ENCODE peak calls at places on chromosomes 6 and 20, in four cellular contexts. One of them, this sample, is unnamed. For H3K27me3, the result is how much of the 10 kb centered on the place peaks cover.

GRCh38 chr6:108549741-108550140 is 11.0 kb upstream of the FOXO3 start:
- DNase-seq in dorsolateral prefrontal cortex: no peak
- DNase-seq in tibial nerve: no peak
- DNase-seq in psoas muscle: no peak
- DNase-seq in this sample: no peak

GRCh38 chr20:53900380-53900999 is 169.9 kb downstream of the BCAS1 start:
- DNase-seq in tibial nerve: no peak
- DNase-seq in dorsolateral prefrontal cortex: no peak
- DNase-seq in psoas muscle: no peak
- DNase-seq in this sample: no peak

GRCh38 chr20:6708010-6708409 is 59.5 kb upstream of the BMP2 start:
- DNase-seq in psoas muscle: no peak
- DNase-seq in dorsolateral prefrontal cortex: no peak
- DNase-seq in tibial nerve: peak
- DNase-seq in this sample: no peak

GRCh38 chr6:104017410-104018381 is 842.0 kb downstream of the HACE1 start:
- DNase-seq in tibial nerve: no peak
- DNase-seq in psoas muscle: no peak
- DNase-seq in dorsolateral prefrontal cortex: no peak
- DNase-seq in this sample: no peak

GRCh38 chr20:18316166-18316565 is 27.8 kb downstream of the ZNF133 start:
- DNase-seq in dorsolateral prefrontal cortex: no peak
- DNase-seq in psoas muscle: no peak
- DNase-seq in tibial nerve: no peak
- DNase-seq in this sample: no peak

GRCh38 chr20:5621305-5621704 is 128.9 kb upstream of the SHLD1 start:
- DNase-seq in tibial nerve: no peak
- DNase-seq in dorsolateral prefrontal cortex: no peak
- DNase-seq in psoas muscle: no peak
- DNase-seq in this sample: no peak

GRCh38 chr6:23282243-23283021 is 713.1 kb downstream of the HDGFL1 start:
- DNase-seq in psoas muscle: no peak
- DNase-seq in dorsolateral prefrontal cortex: no peak
- DNase-seq in tibial nerve: no peak
- DNase-seq in this sample: no peak

GRCh38 chr6:31190488-31190887 is 20.0 kb upstream of the POU5F1 start:
- DNase-seq in tibial nerve: no peak
- DNase-seq in dorsolateral prefrontal cortex: no peak
- DNase-seq in psoas muscle: no peak
- DNase-seq in this sample: no peak

GRCh38 chr6:31901953-31902643 is at the start of gene ZBTB12:
- DNase-seq in tibial nerve: peak
- DNase-seq in psoas muscle: peak
- DNase-seq in dorsolateral prefrontal cortex: peak
- DNase-seq in this sample: peak

GRCh38 chr20:53298900-53299299 is 294.7 kb downstream of the ZNF217 start:
- DNase-seq in tibial nerve: no peak
- DNase-seq in psoas muscle: no peak
- DNase-seq in dorsolateral prefrontal cortex: no peak
- DNase-seq in this sample: no peak

GRCh38 chr6:91299544-91300491 is 712.9 kb upstream of the MAP3K7 start:
- DNase-seq in psoas muscle: peak
- DNase-seq in tibial nerve: peak
- DNase-seq in dorsolateral prefrontal cortex: no peak
- DNase-seq in this sample: peak

GRCh38 chr6:82570083-82570482 is 206.5 kb downstream of the TPBG start:
- DNase-seq in psoas muscle: no peak
- DNase-seq in tibial nerve: no peak
- DNase-seq in dorsolateral prefrontal cortex: no peak
- DNase-seq in this sample: no peak

GRCh38 chr6:164396071-164397047 is 913.0 kb downstream of the C6orf118 start:
- DNase-seq in psoas muscle: no peak
- DNase-seq in tibial nerve: no peak
- DNase-seq in dorsolateral prefrontal cortex: peak
- DNase-seq in this sample: no peak

GRCh38 chr6:33620584-33621395 is at the start of gene ITPR3:
- DNase-seq in psoas muscle: peak
- DNase-seq in tibial nerve: no peak
- DNase-seq in dorsolateral prefrontal cortex: no peak
- DNase-seq in this sample: peak

GRCh38 chr20:17749979-17750721 is 50.4 kb downstream of the BANF2 start:
- DNase-seq in dorsolateral prefrontal cortex: no peak
- DNase-seq in psoas muscle: peak
- DNase-seq in tibial nerve: no peak
- DNase-seq in this sample: no peak

GRCh38 chr20:45905505-45906079 is 6.4 kb downstream of the PLTP start:
- DNase-seq in psoas muscle: no peak
- DNase-seq in dorsolateral prefrontal cortex: no peak
- DNase-seq in tibial nerve: no peak
- DNase-seq in this sample: no peak

GRCh38 chr6:43129434-43130194 is 41.5 kb upstream of the SRF start:
- DNase-seq in psoas muscle: no peak
- DNase-seq in tibial nerve: no peak
- DNase-seq in dorsolateral prefrontal cortex: no peak
- DNase-seq in this sample: peak

GRCh38 chr20:50111120-50111828 is 1.7 kb downstream of the UBE2V1 start:
- DNase-seq in tibial nerve: no peak
- DNase-seq in psoas muscle: no peak
- DNase-seq in dorsolateral prefrontal cortex: no peak
- DNase-seq in this sample: no peak

GRCh38 chr20:16004108-16004854 is 569.0 kb downstream of the KIF16B start:
- DNase-seq in dorsolateral prefrontal cortex: peak
- DNase-seq in psoas muscle: no peak
- DNase-seq in tibial nerve: no peak
- DNase-seq in this sample: no peak

GRCh38 chr6:57432162-57432561 is 114.7 kb downstream of the PRIM2 start:
- DNase-seq in psoas muscle: no peak
- DNase-seq in tibial nerve: no peak
- DNase-seq in dorsolateral prefrontal cortex: no peak
- DNase-seq in this sample: no peak

DNA sequence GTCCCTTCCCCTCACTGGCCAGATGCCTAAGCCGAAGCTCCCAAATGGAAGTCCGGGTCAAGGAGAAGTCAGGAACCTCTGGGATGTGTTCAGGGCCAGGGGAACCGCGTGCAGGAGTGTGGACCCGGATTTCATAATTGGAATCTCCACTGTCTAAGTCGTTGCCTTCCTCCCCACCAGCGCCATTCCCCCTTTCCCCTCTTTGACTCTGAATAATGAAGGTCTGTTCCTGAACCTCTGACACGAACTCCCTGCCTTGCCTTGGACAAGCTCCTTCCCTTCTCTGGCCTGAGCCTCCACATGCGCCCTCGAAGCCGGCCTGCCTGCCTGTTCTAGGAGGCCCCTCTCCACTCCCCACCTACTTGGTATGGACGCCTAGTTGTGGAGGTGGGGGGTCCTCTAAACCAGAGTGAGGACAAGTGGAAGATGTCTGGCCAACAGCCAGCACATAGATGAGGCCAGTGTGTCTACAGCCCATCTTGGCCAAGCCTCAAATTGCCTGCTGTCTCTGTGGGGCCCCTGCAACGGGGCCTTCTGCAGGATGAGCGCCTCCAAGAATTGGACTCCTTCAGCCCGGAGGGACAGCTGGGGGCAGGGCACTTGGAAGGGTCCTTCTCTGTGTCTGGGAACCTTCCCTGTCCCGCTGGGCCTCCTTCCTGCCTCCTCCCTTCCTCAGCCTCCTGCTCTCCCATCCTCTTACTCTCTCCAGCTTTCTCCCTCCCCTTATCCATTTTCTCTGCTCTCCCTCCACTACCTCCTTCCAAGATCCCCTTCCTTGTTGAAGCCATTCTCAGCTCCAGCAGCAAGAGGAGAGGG is 1.5 kb downstream of the MDFI start:
- DNase-seq in tibial nerve: no peak
- DNase-seq in dorsolateral prefrontal cortex: no peak
- DNase-seq in psoas muscle: no peak
- DNase-seq in this sample: peak
- H3K27me3 ChIP-seq in tibial nerve: under half
- H3K27me3 ChIP-seq in dorsolateral prefrontal cortex: under half
- H3K27me3 ChIP-seq in psoas muscle: under half
- H3K27me3 ChIP-seq in this sample: under half

GRCh38 chr6:150144294-150144868 is 1.5 kb downstream of the PPP1R14C start:
- DNase-seq in tibial nerve: no peak
- DNase-seq in psoas muscle: no peak
- DNase-seq in dorsolateral prefrontal cortex: no peak
- DNase-seq in this sample: no peak
- H3K27me3 ChIP-seq in tibial nerve: half or more
- H3K27me3 ChIP-seq in psoas muscle: under half
- H3K27me3 ChIP-seq in dorsolateral prefrontal cortex: under half
- H3K27me3 ChIP-seq in this sample: half or more

GRCh38 chr6:84773431-84774173 is 9.2 kb upstream of the TBX18 start:
- DNase-seq in psoas muscle: peak
- DNase-seq in dorsolateral prefrontal cortex: no peak
- DNase-seq in tibial nerve: peak
- DNase-seq in this sample: peak
- H3K27me3 ChIP-seq in psoas muscle: under half
- H3K27me3 ChIP-seq in dorsolateral prefrontal cortex: half or more
- H3K27me3 ChIP-seq in tibial nerve: half or more
- H3K27me3 ChIP-seq in this sample: half or more

DNA sequence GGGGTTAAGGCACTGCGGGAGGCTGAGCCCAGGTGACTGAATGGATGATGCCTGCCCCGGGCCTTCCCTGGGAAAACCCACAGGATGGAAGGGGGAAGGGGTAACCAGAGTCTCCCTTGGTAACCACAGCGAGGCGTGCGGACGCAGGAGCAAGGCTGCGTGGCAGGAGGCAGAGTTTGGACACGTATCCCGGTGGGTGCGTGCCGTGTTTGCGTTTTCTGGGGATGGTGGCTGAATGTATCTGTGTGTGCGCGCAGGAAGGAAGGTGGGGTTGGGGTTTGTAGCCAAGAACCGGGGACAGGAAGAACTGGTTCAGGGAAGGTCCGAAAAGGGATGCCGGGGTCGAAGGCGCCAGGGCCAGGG is 1.8 kb downstream of the MDGA1 start:
- DNase-seq in psoas muscle: no peak
- DNase-seq in tibial nerve: no peak
- DNase-seq in dorsolateral prefrontal cortex: peak
- DNase-seq in this sample: peak
- H3K27me3 ChIP-seq in psoas muscle: under half
- H3K27me3 ChIP-seq in tibial nerve: under half
- H3K27me3 ChIP-seq in dorsolateral prefrontal cortex: under half
- H3K27me3 ChIP-seq in this sample: half or more

DNA sequence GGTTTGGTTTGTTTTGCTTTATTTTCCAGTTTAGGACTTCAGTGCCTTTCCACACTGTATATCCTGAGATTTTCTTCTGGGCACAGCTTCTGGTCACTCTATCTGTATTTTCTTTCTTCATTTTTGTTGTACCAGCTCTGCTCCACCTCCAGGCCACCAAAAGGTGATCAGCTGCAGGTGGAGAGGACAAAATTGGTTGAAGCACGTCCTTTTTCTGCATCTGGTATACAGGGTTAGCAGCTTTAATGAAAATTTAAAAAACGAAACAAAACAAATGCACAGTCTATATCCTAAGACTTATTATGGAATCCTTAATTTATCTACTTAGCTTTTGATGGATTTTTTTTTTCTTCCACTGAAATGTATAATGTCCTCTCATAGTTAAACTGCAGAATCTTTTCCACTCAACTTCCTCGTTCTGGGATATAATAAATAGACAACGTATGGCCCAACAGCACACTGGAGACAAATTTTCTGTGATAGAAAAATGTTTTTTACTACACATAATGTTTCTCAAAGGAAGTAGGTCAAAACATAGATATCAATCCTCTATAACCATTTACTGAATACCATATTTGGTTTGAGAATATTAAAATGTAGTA is 10.7 kb upstream of the SOBP start:
- DNase-seq in dorsolateral prefrontal cortex: no peak
- DNase-seq in tibial nerve: no peak
- DNase-seq in psoas muscle: no peak
- DNase-seq in this sample: no peak
- H3K27me3 ChIP-seq in dorsolateral prefrontal cortex: under half
- H3K27me3 ChIP-seq in tibial nerve: under half
- H3K27me3 ChIP-seq in psoas muscle: under half
- H3K27me3 ChIP-seq in this sample: under half

GRCh38 chr6:40831381-40831780 is 207.6 kb downstream of the UNC5CL start:
- DNase-seq in psoas muscle: no peak
- DNase-seq in tibial nerve: no peak
- DNase-seq in dorsolateral prefrontal cortex: no peak
- DNase-seq in this sample: no peak

DNA sequence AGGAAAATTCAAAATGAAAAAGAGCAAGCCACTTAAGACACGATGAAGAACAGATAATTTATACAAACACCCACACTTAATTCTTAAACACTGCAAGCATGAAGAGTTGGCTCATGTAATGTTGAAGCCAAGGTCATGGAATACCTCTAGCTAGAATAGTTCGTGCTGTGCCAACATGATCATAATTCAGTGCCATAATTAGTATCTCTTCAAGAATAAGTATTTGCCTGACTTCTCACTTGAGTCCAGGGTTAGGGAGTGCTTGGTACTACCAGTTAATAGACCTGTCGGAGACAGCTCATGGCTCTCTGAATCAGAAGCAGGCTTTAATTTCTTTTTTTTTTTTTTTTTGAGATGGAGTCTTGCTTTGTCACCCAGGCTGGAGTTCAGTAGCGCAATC is 206.3 kb downstream of the UNC5CL start:
- DNase-seq in dorsolateral prefrontal cortex: no peak
- DNase-seq in tibial nerve: no peak
- DNase-seq in psoas muscle: no peak
- DNase-seq in this sample: no peak
- H3K27me3 ChIP-seq in dorsolateral prefrontal cortex: under half
- H3K27me3 ChIP-seq in tibial nerve: under half
- H3K27me3 ChIP-seq in psoas muscle: under half
- H3K27me3 ChIP-seq in this sample: under half

DNA sequence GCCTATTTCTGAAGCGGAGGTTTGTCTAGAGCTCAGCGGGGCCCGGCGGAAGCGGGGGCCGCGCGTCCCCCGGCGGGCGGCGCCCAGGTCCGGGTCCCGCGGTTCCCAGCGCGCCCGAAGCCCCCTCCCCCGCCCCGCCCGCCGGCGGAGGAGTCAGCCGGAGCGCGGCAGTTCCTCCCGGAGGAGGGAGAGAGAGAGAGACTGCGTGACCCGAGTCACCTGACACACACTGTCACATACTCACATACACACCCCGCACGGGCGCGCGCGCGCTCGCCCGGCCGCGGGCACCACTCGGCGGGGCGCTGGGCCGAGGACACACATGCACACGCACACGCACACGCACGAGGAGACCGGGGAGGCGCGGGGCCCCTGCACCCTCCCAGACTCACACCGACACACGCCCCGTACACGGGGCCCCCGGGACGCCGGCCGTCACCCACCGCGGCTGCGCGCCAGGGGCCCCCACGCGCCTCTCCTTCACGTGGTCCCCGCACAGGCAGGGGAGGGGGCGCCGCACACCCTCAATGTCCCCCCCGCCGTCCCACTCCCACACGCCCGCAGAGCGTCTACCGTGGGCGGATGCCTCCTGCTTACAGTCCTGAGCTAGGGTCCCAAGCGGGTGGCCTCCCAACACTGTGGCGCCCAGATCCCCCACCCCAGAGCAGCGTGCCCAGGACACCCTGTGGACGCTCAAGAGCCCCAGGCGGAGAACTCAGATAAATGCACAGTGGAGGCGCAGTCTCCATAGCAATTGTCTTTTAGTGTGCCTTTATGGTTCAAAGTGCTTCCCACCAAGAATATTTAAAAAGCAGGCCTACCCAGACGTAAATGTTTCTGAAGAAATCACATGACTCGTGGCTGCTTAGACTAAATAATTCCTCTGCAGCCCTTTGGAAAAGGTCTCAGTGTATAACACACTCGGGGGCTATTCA is at the start of gene RRAGD:
- DNase-seq in psoas muscle: peak
- DNase-seq in dorsolateral prefrontal cortex: peak
- DNase-seq in tibial nerve: peak
- DNase-seq in this sample: peak
- H3K27me3 ChIP-seq in psoas muscle: under half
- H3K27me3 ChIP-seq in dorsolateral prefrontal cortex: under half
- H3K27me3 ChIP-seq in tibial nerve: under half
- H3K27me3 ChIP-seq in this sample: under half

GRCh38 chr20:12823742-12824141 is 185.0 kb upstream of the SPTLC3 start:
- DNase-seq in tibial nerve: no peak
- DNase-seq in dorsolateral prefrontal cortex: no peak
- DNase-seq in psoas muscle: no peak
- DNase-seq in this sample: no peak
- H3K27me3 ChIP-seq in tibial nerve: under half
- H3K27me3 ChIP-seq in dorsolateral prefrontal cortex: under half
- H3K27me3 ChIP-seq in psoas muscle: under half
- H3K27me3 ChIP-seq in this sample: under half

This sample was measured in H7.